ENCODE peak calls at places on chromosomes 2 and 18, in eight cellular contexts. One of them, this sample, is unnamed.

GRCh38 chr18:59866551-59866950 is 33.2 kb upstream of the PMAIP1 start:
- DNase-seq in GM04504: no peak
- DNase-seq in GM23248: no peak
- DNase-seq in H9: no peak
- DNase-seq in lower lobe of right lung: no peak
- DNase-seq in NCI-H510A: no peak
- DNase-seq in naive B cell: no peak
- DNase-seq in SK-N-SH: no peak
- DNase-seq in this sample: no peak

GRCh38 chr2:163602196-163602595 is 133.6 kb downstream of the FIGN start:
- DNase-seq in naive B cell: no peak
- DNase-seq in GM23248: no peak
- DNase-seq in NCI-H510A: no peak
- DNase-seq in H9: no peak
- DNase-seq in SK-N-SH: no peak
- DNase-seq in lower lobe of right lung: no peak
- DNase-seq in GM04504: no peak
- DNase-seq in this sample: no peak

GRCh38 chr18:9435041-9435440 is 40.3 kb upstream of the RALBP1 start:
- DNase-seq in SK-N-SH: no peak
- DNase-seq in NCI-H510A: no peak
- DNase-seq in naive B cell: no peak
- DNase-seq in lower lobe of right lung: no peak
- DNase-seq in H9: no peak
- DNase-seq in GM23248: no peak
- DNase-seq in GM04504: no peak
- DNase-seq in this sample: no peak

GRCh38 chr2:12330916-12331315 is 385.8 kb upstream of the TRIB2 start:
- DNase-seq in GM23248: peak
- DNase-seq in SK-N-SH: no peak
- DNase-seq in lower lobe of right lung: no peak
- DNase-seq in H9: no peak
- DNase-seq in naive B cell: no peak
- DNase-seq in NCI-H510A: no peak
- DNase-seq in GM04504: no peak
- DNase-seq in this sample: no peak

GRCh38 chr2:156157670-156158069 is 174.9 kb downstream of the NR4A2 start:
- DNase-seq in NCI-H510A: no peak
- DNase-seq in SK-N-SH: no peak
- DNase-seq in GM23248: no peak
- DNase-seq in H9: no peak
- DNase-seq in naive B cell: no peak
- DNase-seq in lower lobe of right lung: no peak
- DNase-seq in GM04504: no peak
- DNase-seq in this sample: no peak

GRCh38 chr18:40124107-40124506 is 1830.9 kb upstream of the PIK3C3 start:
- DNase-seq in SK-N-SH: no peak
- DNase-seq in lower lobe of right lung: no peak
- DNase-seq in GM23248: peak
- DNase-seq in naive B cell: no peak
- DNase-seq in GM04504: no peak
- DNase-seq in NCI-H510A: no peak
- DNase-seq in H9: no peak
- DNase-seq in this sample: no peak

GRCh38 chr18:34494359-34494696 is 215.8 kb upstream of the DTNA start:
- DNase-seq in SK-N-SH: no peak
- DNase-seq in GM04504: no peak
- DNase-seq in lower lobe of right lung: no peak
- DNase-seq in GM23248: no peak
- DNase-seq in NCI-H510A: no peak
- DNase-seq in naive B cell: no peak
- DNase-seq in H9: peak
- DNase-seq in this sample: no peak

GRCh38 chr2:222439692-222440091 is 15.3 kb downstream of the SGPP2 start:
- DNase-seq in GM23248: no peak
- DNase-seq in SK-N-SH: no peak
- DNase-seq in GM04504: no peak
- DNase-seq in naive B cell: no peak
- DNase-seq in lower lobe of right lung: no peak
- DNase-seq in NCI-H510A: no peak
- DNase-seq in H9: no peak
- DNase-seq in this sample: no peak

GRCh38 chr2:217437289-217437688 is 565.5 kb downstream of the TNS1 start:
- DNase-seq in GM04504: no peak
- DNase-seq in NCI-H510A: no peak
- DNase-seq in H9: no peak
- DNase-seq in SK-N-SH: no peak
- DNase-seq in GM23248: no peak
- DNase-seq in lower lobe of right lung: no peak
- DNase-seq in naive B cell: no peak
- DNase-seq in this sample: no peak

GRCh38 chr2:199602271-199602895 is 144.6 kb upstream of the SATB2 start:
- DNase-seq in NCI-H510A: no peak
- DNase-seq in SK-N-SH: peak
- DNase-seq in GM23248: peak
- DNase-seq in GM04504: no peak
- DNase-seq in lower lobe of right lung: no peak
- DNase-seq in H9: peak
- DNase-seq in naive B cell: no peak
- DNase-seq in this sample: peak

GRCh38 chr18:64333584-64333983 is 184.7 kb upstream of the LINC00305 start:
- DNase-seq in GM23248: no peak
- DNase-seq in GM04504: no peak
- DNase-seq in lower lobe of right lung: no peak
- DNase-seq in NCI-H510A: no peak
- DNase-seq in H9: no peak
- DNase-seq in SK-N-SH: no peak
- DNase-seq in naive B cell: no peak
- DNase-seq in this sample: no peak

GRCh38 chr18:37476611-37477295 is 88.8 kb downstream of the CELF4 start:
- DNase-seq in H9: no peak
- DNase-seq in naive B cell: no peak
- DNase-seq in GM23248: no peak
- DNase-seq in GM04504: no peak
- DNase-seq in NCI-H510A: no peak
- DNase-seq in lower lobe of right lung: no peak
- DNase-seq in SK-N-SH: no peak
- DNase-seq in this sample: no peak

GRCh38 chr2:43851026-43851980 is 12.5 kb downstream of the ABCG8 start:
- DNase-seq in GM04504: no peak
- DNase-seq in NCI-H510A: no peak
- DNase-seq in H9: no peak
- DNase-seq in SK-N-SH: peak
- DNase-seq in GM23248: no peak
- DNase-seq in lower lobe of right lung: no peak
- DNase-seq in naive B cell: no peak
- DNase-seq in this sample: no peak

GRCh38 chr2:105712166-105712915 is 32.4 kb upstream of the NCK2 start:
- DNase-seq in GM04504: no peak
- DNase-seq in H9: no peak
- DNase-seq in GM23248: peak
- DNase-seq in lower lobe of right lung: no peak
- DNase-seq in NCI-H510A: no peak
- DNase-seq in naive B cell: no peak
- DNase-seq in SK-N-SH: no peak
- DNase-seq in this sample: no peak

GRCh38 chr18:26003391-26003790 is 87.0 kb downstream of the SS18 start:
- DNase-seq in GM23248: peak
- DNase-seq in NCI-H510A: no peak
- DNase-seq in naive B cell: no peak
- DNase-seq in lower lobe of right lung: no peak
- DNase-seq in SK-N-SH: no peak
- DNase-seq in H9: no peak
- DNase-seq in GM04504: no peak
- DNase-seq in this sample: peak

GRCh38 chr18:9831046-9831722 is 54.6 kb upstream of the TXNDC2 start:
- DNase-seq in GM04504: no peak
- DNase-seq in GM23248: no peak
- DNase-seq in NCI-H510A: no peak
- DNase-seq in lower lobe of right lung: no peak
- DNase-seq in H9: no peak
- DNase-seq in SK-N-SH: no peak
- DNase-seq in naive B cell: no peak
- DNase-seq in this sample: no peak

GRCh38 chr2:132581917-132582316 is 88.1 kb downstream of the LYPD1 start:
- DNase-seq in naive B cell: no peak
- DNase-seq in H9: peak
- DNase-seq in lower lobe of right lung: no peak
- DNase-seq in GM23248: no peak
- DNase-seq in NCI-H510A: peak
- DNase-seq in SK-N-SH: no peak
- DNase-seq in GM04504: no peak
- DNase-seq in this sample: no peak

GRCh38 chr2:191264647-191265079 is 19.5 kb downstream of the MYO1B start:
- DNase-seq in GM04504: peak
- DNase-seq in SK-N-SH: no peak
- DNase-seq in lower lobe of right lung: no peak
- DNase-seq in NCI-H510A: no peak
- DNase-seq in naive B cell: no peak
- DNase-seq in H9: no peak
- DNase-seq in GM23248: peak
- DNase-seq in this sample: no peak

GRCh38 chr2:219421323-219421722 is 3.1 kb downstream of the DES start:
- DNase-seq in lower lobe of right lung: no peak
- DNase-seq in SK-N-SH: no peak
- DNase-seq in GM04504: no peak
- DNase-seq in GM23248: no peak
- DNase-seq in naive B cell: no peak
- DNase-seq in NCI-H510A: no peak
- DNase-seq in H9: no peak
- DNase-seq in this sample: no peak

GRCh38 chr2:1997409-1997808 is 253.1 kb upstream of the PXDN start:
- DNase-seq in naive B cell: no peak
- DNase-seq in SK-N-SH: no peak
- DNase-seq in NCI-H510A: no peak
- DNase-seq in H9: no peak
- DNase-seq in lower lobe of right lung: no peak
- DNase-seq in GM23248: no peak
- DNase-seq in GM04504: no peak
- DNase-seq in this sample: no peak

GRCh38 chr2:9165625-9166024 is 41.0 kb upstream of the ASAP2 start:
- DNase-seq in NCI-H510A: no peak
- DNase-seq in lower lobe of right lung: no peak
- DNase-seq in SK-N-SH: no peak
- DNase-seq in naive B cell: no peak
- DNase-seq in GM04504: no peak
- DNase-seq in GM23248: peak
- DNase-seq in H9: no peak
- DNase-seq in this sample: peak

GRCh38 chr2:143903172-143903856 is 616.6 kb downstream of the ZEB2 start:
- DNase-seq in lower lobe of right lung: no peak
- DNase-seq in naive B cell: no peak
- DNase-seq in H9: no peak
- DNase-seq in SK-N-SH: no peak
- DNase-seq in NCI-H510A: no peak
- DNase-seq in GM23248: no peak
- DNase-seq in GM04504: no peak
- DNase-seq in this sample: no peak

GRCh38 chr2:41782306-41783158 is 265.3 kb upstream of the PKDCC start:
- DNase-seq in H9: no peak
- DNase-seq in lower lobe of right lung: no peak
- DNase-seq in SK-N-SH: peak
- DNase-seq in GM23248: peak
- DNase-seq in NCI-H510A: no peak
- DNase-seq in naive B cell: peak
- DNase-seq in GM04504: peak
- DNase-seq in this sample: peak

GRCh38 chr2:105138643-105139042 is 100.8 kb downstream of the MRPS9 start:
- DNase-seq in lower lobe of right lung: no peak
- DNase-seq in GM04504: no peak
- DNase-seq in SK-N-SH: no peak
- DNase-seq in GM23248: no peak
- DNase-seq in H9: no peak
- DNase-seq in NCI-H510A: no peak
- DNase-seq in naive B cell: no peak
- DNase-seq in this sample: no peak

GRCh38 chr2:158904126-158904525 is 64.3 kb upstream of the TANC1 start:
- DNase-seq in GM23248: peak
- DNase-seq in lower lobe of right lung: no peak
- DNase-seq in GM04504: no peak
- DNase-seq in naive B cell: no peak
- DNase-seq in SK-N-SH: no peak
- DNase-seq in H9: no peak
- DNase-seq in NCI-H510A: no peak
- DNase-seq in this sample: no peak

GRCh38 chr2:165601866-165602636 is 132.6 kb downstream of the CSRNP3 start:
- DNase-seq in lower lobe of right lung: no peak
- DNase-seq in SK-N-SH: no peak
- DNase-seq in GM04504: no peak
- DNase-seq in GM23248: peak
- DNase-seq in NCI-H510A: no peak
- DNase-seq in H9: no peak
- DNase-seq in naive B cell: no peak
- DNase-seq in this sample: no peak

GRCh38 chr2:31420936-31421335 is 6.4 kb upstream of the XDH start:
- DNase-seq in lower lobe of right lung: no peak
- DNase-seq in GM04504: no peak
- DNase-seq in GM23248: peak
- DNase-seq in NCI-H510A: no peak
- DNase-seq in SK-N-SH: no peak
- DNase-seq in H9: no peak
- DNase-seq in naive B cell: no peak
- DNase-seq in this sample: no peak

GRCh38 chr2:74538881-74539339 is 9.2 kb downstream of the HTRA2 start:
- DNase-seq in GM04504: no peak
- DNase-seq in GM23248: no peak
- DNase-seq in naive B cell: no peak
- DNase-seq in SK-N-SH: no peak
- DNase-seq in lower lobe of right lung: no peak
- DNase-seq in NCI-H510A: no peak
- DNase-seq in H9: no peak
- DNase-seq in this sample: no peak

GRCh38 chr2:43224571-43225092 is 1.8 kb downstream of the ZFP36L2 start:
- DNase-seq in lower lobe of right lung: peak
- DNase-seq in naive B cell: peak
- DNase-seq in NCI-H510A: no peak
- DNase-seq in H9: no peak
- DNase-seq in SK-N-SH: peak
- DNase-seq in GM23248: peak
- DNase-seq in GM04504: no peak
- DNase-seq in this sample: peak

GRCh38 chr2:158996378-158996993 is 28.0 kb downstream of the TANC1 start:
- DNase-seq in GM23248: no peak
- DNase-seq in SK-N-SH: no peak
- DNase-seq in lower lobe of right lung: no peak
- DNase-seq in GM04504: no peak
- DNase-seq in naive B cell: no peak
- DNase-seq in NCI-H510A: no peak
- DNase-seq in H9: no peak
- DNase-seq in this sample: no peak